ENCODE peak calls at places on chromosomes 12 and 14, in eight cellular contexts. O is IMR-90, N is PC-9, M is mammary epithelial cell, H is HepG2, J is neuronal stem cell, T is HCT116, I is PC-3. K is an unnamed sample.
A peak's percentile ranks its signal among the peaks of the same experiment; 100 is the strongest.

GRCh38 chr14:36517242-36518030 is 2.6 kb downstream of the NKX2-1 start:
- DNase-seq in O (no peak), N (no peak), M (no peak), H (no peak), J (no peak), T (no peak), I (no peak), K (no peak)

GRCh38 chr12:59041241-59042121 is 121.2 kb upstream of the LRIG3 start:
- DNase-seq in O (peak; percentile 96), N (no peak), M (peak; percentile 98), H (no peak), J (no peak), T (peak; percentile 36), I (peak; percentile 94), K (peak; percentile 89)

GRCh38 chr14:47262801-47263200 is 412.6 kb downstream of the MDGA2 start:
- DNase-seq in O (no peak), N (no peak), M (no peak), H (no peak), J (no peak), T (no peak), I (peak; percentile 57), K (no peak)

GRCh38 chr14:67514650-67515385 is 18.3 kb upstream of the PLEKHH1 start:
- DNase-seq in O (peak; percentile 33), N (peak; percentile 44), M (no peak), H (no peak), J (no peak), T (no peak), I (peak; percentile 35), K (peak; percentile 15)

GRCh38 chr12:59595557-59596231 is at the start of gene SLC16A7:
- DNase-seq in O (peak; percentile 86), N (peak; percentile 73), M (peak; percentile 89), H (peak; percentile 39), J (no peak), T (peak; percentile 59), I (peak; percentile 84), K (peak; percentile 88)

GRCh38 chr12:120181991-120182631 is 12.4 kb downstream of the GCN1 start:
- DNase-seq in O (peak; percentile 74), N (peak; percentile 61), M (peak; percentile 95), H (peak; percentile 63), J (no peak), T (no peak), I (peak; percentile 92), K (no peak)

GRCh38 chr14:61571931-61572330 is 123.4 kb upstream of the HIF1A start:
- DNase-seq in O (no peak), N (no peak), M (no peak), H (no peak), J (no peak), T (no peak), I (no peak), K (no peak)

GRCh38 chr12:1706284-1707016 is 15.6 kb downstream of the ADIPOR2 start:
- DNase-seq in O (peak; percentile 76), N (no peak), M (no peak), H (no peak), J (no peak), T (no peak), I (peak; percentile 82), K (no peak)

GRCh38 chr12:75724913-75725312 is 213.5 kb upstream of the KRR1 start:
- DNase-seq in O (peak; percentile 92), N (peak; percentile 27), M (peak; percentile 43), H (peak; percentile 83), J (no peak), T (peak; percentile 83), I (peak; percentile 92), K (peak; percentile 86)

GRCh38 chr12:75656650-75657049 is 145.2 kb upstream of the KRR1 start:
- DNase-seq in O (peak; percentile 95), N (peak; percentile 78), M (peak; percentile 98), H (peak; percentile 12), J (no peak), T (peak; percentile 93), I (peak; percentile 88), K (no peak)

GRCh38 chr14:59013672-59014298 is 174.7 kb upstream of the DAAM1 start:
- DNase-seq in O (peak; percentile 68), N (no peak), M (peak; percentile 72), H (peak; percentile 66), J (no peak), T (no peak), I (peak; percentile 94), K (no peak)

GRCh38 chr12:62731378-62731710 is 203.6 kb downstream of the PPM1H start:
- DNase-seq in O (peak; percentile 18), N (no peak), M (no peak), H (no peak), J (no peak), T (no peak), I (no peak), K (no peak)

GRCh38 chr12:15336772-15337553 is 14.7 kb downstream of the PTPRO start:
- DNase-seq in O (peak; percentile 53), N (peak; percentile 1), M (peak; percentile 48), H (no peak), J (no peak), T (no peak), I (peak; percentile 52), K (peak; percentile 46)

GRCh38 chr12:113805201-113805600 is 160.9 kb downstream of the RBM19 start:
- DNase-seq in O (no peak), N (no peak), M (no peak), H (no peak), J (no peak), T (no peak), I (no peak), K (no peak)
- H2AFZ ChIP-seq in O (no peak overlapping the region), N (no peak overlapping the region), M (no peak overlapping the region), H (no peak overlapping the region), J (no peak overlapping the region), T (no peak overlapping the region), I (no peak overlapping the region), K (no peak overlapping the region)

DNA sequence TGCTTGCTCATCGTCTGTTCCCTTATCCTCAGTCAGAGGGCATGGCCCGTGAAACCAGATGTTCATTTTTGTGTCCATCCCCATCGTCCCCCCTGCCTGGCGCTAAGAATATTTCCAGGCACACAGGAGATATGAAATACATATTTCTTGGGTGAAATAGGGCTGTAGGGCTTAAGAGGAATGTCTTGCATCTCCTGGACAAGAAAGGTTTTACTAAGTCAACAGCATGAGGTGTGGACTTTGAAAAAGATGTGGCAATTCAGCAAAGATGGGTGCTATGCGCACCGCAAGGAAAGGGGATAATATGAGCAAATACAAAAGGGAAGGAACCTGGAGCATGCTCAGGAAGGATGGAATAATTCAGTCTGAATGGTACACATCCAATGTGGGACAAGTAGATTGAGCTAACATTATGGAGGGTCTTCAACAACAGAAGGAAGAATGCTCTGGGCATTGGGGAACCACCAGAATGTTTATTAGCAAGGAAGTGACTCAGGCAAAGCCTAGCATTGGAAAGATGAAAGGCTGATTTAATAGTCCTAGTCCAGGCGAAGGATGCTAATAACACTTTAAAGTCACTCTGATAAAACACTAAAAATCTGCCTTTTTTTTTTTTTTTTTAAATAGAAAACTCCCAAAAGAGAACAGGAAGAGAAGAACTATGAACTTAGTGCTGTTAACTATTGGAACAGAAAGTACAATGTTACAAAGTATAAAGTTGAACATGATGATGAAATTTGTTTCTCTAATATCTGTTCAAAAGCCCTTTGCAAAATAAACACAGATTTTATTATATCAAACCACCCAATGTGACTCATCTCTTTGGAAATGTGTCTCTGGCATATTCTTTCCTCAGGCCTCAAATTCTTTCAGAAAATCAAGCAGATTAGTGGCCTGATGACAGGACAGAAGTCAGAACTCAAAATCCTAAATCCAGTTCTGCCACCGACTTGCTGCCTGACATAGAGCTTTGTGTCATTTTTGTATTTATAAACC is 449.5 kb downstream of the BCAT1 start:
- DNase-seq in O (peak; percentile 79), N (no peak), M (peak; percentile 3), H (no peak), J (no peak), T (no peak), I (no peak), K (peak; percentile 12)
- H3K27ac ChIP-seq in O (peak overlapping the region; percentile 66), N (no peak overlapping the region), M (no peak overlapping the region), H (no peak overlapping the region), J (no peak overlapping the region), T (no peak overlapping the region), I (no peak overlapping the region), K (no peak overlapping the region)

GRCh38 chr12:11607313-11608081 is 42.0 kb upstream of the ETV6 start:
- DNase-seq in O (peak; percentile 65), N (no peak), M (no peak), H (peak; percentile 75), J (no peak), T (no peak), I (no peak), K (no peak)

GRCh38 chr12:11598900-11599299 is 50.6 kb upstream of the ETV6 start:
- DNase-seq in O (no peak), N (no peak), M (no peak), H (no peak), J (no peak), T (no peak), I (no peak), K (no peak)

GRCh38 chr12:11600199-11600598 is 49.3 kb upstream of the ETV6 start:
- DNase-seq in O (no peak), N (no peak), M (no peak), H (no peak), J (no peak), T (no peak), I (no peak), K (no peak)

GRCh38 chr12:11601647-11602046 is 47.8 kb upstream of the ETV6 start:
- DNase-seq in O (no peak), N (no peak), M (no peak), H (no peak), J (no peak), T (no peak), I (no peak), K (no peak)
- H2AFZ ChIP-seq in O (no peak overlapping the region), N (no peak overlapping the region), M (no peak overlapping the region), H (no peak overlapping the region), J (no peak overlapping the region), T (no peak overlapping the region), I (no peak overlapping the region), K (no peak overlapping the region)

GRCh38 chr12:3120701-3121100 is 43.5 kb downstream of the TSPAN9 start:
- DNase-seq in O (no peak), N (no peak), M (no peak), H (no peak), J (no peak), T (no peak), I (no peak), K (no peak)

GRCh38 chr12:3122841-3123678 is 45.9 kb downstream of the TSPAN9 start:
- DNase-seq in O (peak; percentile 75), N (peak; percentile 29), M (peak; percentile 79), H (no peak), J (no peak), T (no peak), I (peak; percentile 74), K (peak; percentile 98)

GRCh38 chr12:3124917-3125316 is 47.7 kb downstream of the TSPAN9 start:
- DNase-seq in O (no peak), N (no peak), M (no peak), H (no peak), J (no peak), T (no peak), I (no peak), K (no peak)

GRCh38 chr12:3125674-3126073 is 48.5 kb downstream of the TSPAN9 start:
- DNase-seq in O (no peak), N (no peak), M (no peak), H (no peak), J (no peak), T (no peak), I (no peak), K (no peak)

DNA sequence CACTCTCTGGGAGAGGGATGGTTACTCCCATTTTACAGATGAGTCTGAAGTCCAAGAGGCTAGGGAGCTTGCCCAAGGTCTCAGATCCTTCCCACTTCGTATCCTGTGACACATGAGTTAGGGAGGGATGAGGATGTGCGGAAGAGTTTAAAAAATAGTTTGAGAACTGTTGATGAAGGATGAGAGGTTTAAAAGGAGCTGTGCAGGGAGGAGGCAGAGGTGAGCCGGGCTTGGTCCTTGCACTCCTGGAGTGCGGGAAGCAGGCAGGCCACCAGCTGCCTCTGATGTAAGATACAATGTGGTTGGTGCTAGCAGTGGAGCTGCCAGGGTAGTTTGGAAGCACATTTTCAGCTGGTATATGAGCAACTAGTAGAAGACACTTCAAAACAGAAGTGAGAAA is 46.5 kb downstream of the TSPAN9 start:
- DNase-seq in O (no peak), N (no peak), M (peak; percentile 39), H (no peak), J (no peak), T (no peak), I (peak; percentile 18), K (peak; percentile 28)
- H3K27ac ChIP-seq in O (no peak overlapping the region), N (no peak overlapping the region), M (peak overlapping the region; percentile 38), H (no peak overlapping the region), J (no peak overlapping the region), T (no peak overlapping the region), I (peak overlapping the region; percentile 64), K (peak overlapping the region; percentile 65)

K was measured in endothelial cell of umbilical vein.